ENCODE peak calls at places on chromosomes 3 and 15, in five cellular contexts. T, C, D, N and Z are unnamed samples.

GRCh38 chr3:174215426-174215825 is 643.7 kb upstream of the NAALADL2 start:
- DNase-seq in T (no peak), C (no peak), D (no peak), N (no peak), Z (no peak)

GRCh38 chr15:38894260-38894948 is 329.8 kb upstream of the RASGRP1 start:
- DNase-seq in T (no peak), C (no peak), D (no peak), N (no peak), Z (no peak)

GRCh38 chr3:183244219-183244618 is 8.8 kb upstream of the B3GNT5 start:
- DNase-seq in T (no peak), C (no peak), D (no peak), N (no peak), Z (no peak)

GRCh38 chr15:85704720-85705119 is 90.0 kb downstream of the KLHL25 start:
- DNase-seq in T (no peak), C (no peak), D (no peak), N (no peak), Z (no peak)

GRCh38 chr15:77959094-77959879 is 118.2 kb downstream of the TBC1D2B start:
- DNase-seq in T (peak; percentile 63), C (peak; percentile 90), D (peak; percentile 13), N (peak; percentile 48), Z (peak; percentile 75)

GRCh38 chr15:76752549-76752948 is 152.6 kb downstream of the SCAPER start:
- DNase-seq in T (no peak), C (no peak), D (no peak), N (no peak), Z (no peak)

GRCh38 chr3:153070153-153070868 is 91.7 kb upstream of the RAP2B start:
- DNase-seq in T (no peak), C (peak; percentile 43), D (no peak), N (no peak), Z (no peak)

GRCh38 chr15:67386947-67387346 is 132.4 kb downstream of the IQCH start:
- DNase-seq in T (no peak), C (no peak), D (no peak), N (no peak), Z (no peak)

GRCh38 chr3:127888564-127889107 is 26.4 kb upstream of the KBTBD12 start:
- DNase-seq in T (no peak), C (no peak), D (no peak), N (no peak), Z (no peak)

GRCh38 chr15:79942656-79943481 is 28.1 kb downstream of the BCL2A1 start:
- DNase-seq in T (no peak), C (no peak), D (no peak), N (no peak), Z (no peak)

GRCh38 chr3:141812091-141812490 is 48.9 kb downstream of the GRK7 start:
- DNase-seq in T (no peak), C (no peak), D (no peak), N (no peak), Z (no peak)

GRCh38 chr3:63168179-63168578 is 109.9 kb upstream of the SYNPR start:
- DNase-seq in T (no peak), C (no peak), D (no peak), N (no peak), Z (no peak)

GRCh38 chr15:56984681-56985515 is 66.5 kb downstream of the TCF12 start:
- DNase-seq in T (no peak), C (no peak), D (no peak), N (no peak), Z (no peak)

GRCh38 chr15:57565326-57565725 is 26.4 kb upstream of the MYZAP start:
- DNase-seq in T (no peak), C (no peak), D (no peak), N (no peak), Z (no peak)

GRCh38 chr15:73541479-73541878 is 91.7 kb downstream of the NPTN start:
- DNase-seq in T (no peak), C (no peak), D (no peak), N (peak; percentile 41), Z (no peak)

GRCh38 chr15:55250392-55250791 is 39.2 kb downstream of the RAB27A start:
- DNase-seq in T (no peak), C (no peak), D (no peak), N (peak; percentile 78), Z (no peak)

GRCh38 chr3:18237251-18238005 is 187.7 kb downstream of the SATB1 start:
- DNase-seq in T (peak; percentile 13), C (no peak), D (no peak), N (no peak), Z (no peak)

GRCh38 chr3:157275832-157276231 is 115.9 kb upstream of the CCNL1 start:
- DNase-seq in T (no peak), C (no peak), D (no peak), N (no peak), Z (no peak)

GRCh38 chr3:190180268-190180667 is 59.6 kb upstream of the P3H2 start:
- DNase-seq in T (no peak), C (no peak), D (no peak), N (no peak), Z (no peak)

GRCh38 chr15:89164712-89165211 is 56.6 kb downstream of the RLBP1 start:
- DNase-seq in T (no peak), C (no peak), D (no peak), N (peak; percentile 47), Z (no peak)

GRCh38 chr3:141454906-141455602 is 31.8 kb upstream of the RASA2 start:
- DNase-seq in T (peak; percentile 70), C (peak; percentile 71), D (peak; percentile 53), N (peak; percentile 77), Z (peak; percentile 46)

GRCh38 chr3:194023501-194024280 is 112.3 kb upstream of the HES1 start:
- DNase-seq in T (no peak), C (no peak), D (no peak), N (no peak), Z (peak; percentile 65)

GRCh38 chr3:58633157-58633865 is 33.3 kb downstream of the FAM3D start:
- DNase-seq in T (no peak), C (no peak), D (no peak), N (no peak), Z (no peak)

DNA sequence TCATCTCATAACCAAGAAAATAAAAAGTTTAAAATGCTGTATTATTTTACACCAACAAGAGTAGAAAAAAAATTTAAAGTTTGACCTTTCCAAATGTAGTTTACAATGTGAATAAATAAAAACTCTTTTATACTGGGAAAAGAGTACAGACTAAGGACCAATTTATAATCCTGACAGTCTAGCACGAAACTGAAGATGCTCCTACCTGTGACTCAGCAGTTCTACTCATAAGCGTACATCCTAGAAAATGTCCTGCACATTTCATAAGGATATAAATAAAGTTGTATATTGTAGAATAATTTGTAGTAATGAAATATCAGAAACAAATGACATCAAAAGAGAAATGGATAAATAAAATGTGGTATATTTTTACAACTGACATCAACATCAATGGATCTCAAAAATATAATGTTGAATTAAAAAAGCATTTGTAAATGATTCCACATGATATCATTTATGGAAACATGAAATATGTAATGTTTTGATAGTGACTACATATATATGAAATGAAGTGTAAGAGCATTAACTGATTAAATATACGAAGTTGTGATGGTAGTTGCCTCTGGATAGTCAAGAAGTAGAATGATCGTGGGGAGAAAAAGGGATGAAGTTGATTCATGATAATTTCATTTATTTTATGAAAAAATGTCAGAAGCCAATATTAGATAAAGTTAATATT is 161.3 kb upstream of the CBLB start:
- DNase-seq in T (no peak), C (no peak), D (no peak), N (no peak), Z (no peak)
- TF ChIP-seq JUND in T (no peak), C (no peak), D (no peak), N (no peak), Z (no peak)

DNA sequence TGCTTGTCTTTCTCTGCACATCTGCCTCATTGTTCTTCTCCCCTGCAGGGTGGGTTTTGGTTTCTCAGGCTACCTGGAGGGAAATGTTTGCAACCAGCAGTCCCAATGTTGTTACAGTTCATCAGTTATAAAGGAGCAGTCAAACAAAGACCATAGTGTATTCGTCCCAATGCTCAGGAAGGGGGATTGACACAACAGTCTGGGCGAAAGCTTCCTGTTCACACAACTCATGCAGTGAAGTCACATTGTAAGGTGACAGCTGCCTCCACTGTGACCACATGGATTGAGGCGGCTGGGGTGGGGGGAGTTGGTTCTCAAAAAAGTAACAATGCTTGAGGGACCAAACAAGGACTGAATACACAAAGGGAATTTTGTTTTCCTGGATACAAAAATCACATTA is 28.8 kb upstream of the TF start:
- DNase-seq in T (no peak), C (no peak), D (no peak), N (peak; percentile 75), Z (no peak)
- TF ChIP-seq JUND in T (no peak), C (no peak), D (no peak), N (no peak), Z (no peak)

GRCh38 chr15:22968356-22968755 is 11.8 kb downstream of the CYFIP1 start:
- DNase-seq in T (no peak), C (no peak), D (no peak), N (no peak), Z (no peak)
- TF ChIP-seq JUND in T (no peak), C (no peak), D (no peak), N (no peak), Z (no peak)

GRCh38 chr3:43366466-43366865 is 80.1 kb downstream of the SNRK start:
- DNase-seq in T (no peak), C (no peak), D (no peak), N (no peak), Z (no peak)

GRCh38 chr3:43366880-43367279 is 80.5 kb downstream of the SNRK start:
- DNase-seq in T (no peak), C (no peak), D (no peak), N (no peak), Z (no peak)

GRCh38 chr3:43372007-43372754 is 85.8 kb downstream of the SNRK start:
- DNase-seq in T (no peak), C (no peak), D (no peak), N (no peak), Z (no peak)

GRCh38 chr3:43371494-43371893 is 85.2 kb downstream of the SNRK start:
- DNase-seq in T (no peak), C (no peak), D (no peak), N (no peak), Z (no peak)

DNA sequence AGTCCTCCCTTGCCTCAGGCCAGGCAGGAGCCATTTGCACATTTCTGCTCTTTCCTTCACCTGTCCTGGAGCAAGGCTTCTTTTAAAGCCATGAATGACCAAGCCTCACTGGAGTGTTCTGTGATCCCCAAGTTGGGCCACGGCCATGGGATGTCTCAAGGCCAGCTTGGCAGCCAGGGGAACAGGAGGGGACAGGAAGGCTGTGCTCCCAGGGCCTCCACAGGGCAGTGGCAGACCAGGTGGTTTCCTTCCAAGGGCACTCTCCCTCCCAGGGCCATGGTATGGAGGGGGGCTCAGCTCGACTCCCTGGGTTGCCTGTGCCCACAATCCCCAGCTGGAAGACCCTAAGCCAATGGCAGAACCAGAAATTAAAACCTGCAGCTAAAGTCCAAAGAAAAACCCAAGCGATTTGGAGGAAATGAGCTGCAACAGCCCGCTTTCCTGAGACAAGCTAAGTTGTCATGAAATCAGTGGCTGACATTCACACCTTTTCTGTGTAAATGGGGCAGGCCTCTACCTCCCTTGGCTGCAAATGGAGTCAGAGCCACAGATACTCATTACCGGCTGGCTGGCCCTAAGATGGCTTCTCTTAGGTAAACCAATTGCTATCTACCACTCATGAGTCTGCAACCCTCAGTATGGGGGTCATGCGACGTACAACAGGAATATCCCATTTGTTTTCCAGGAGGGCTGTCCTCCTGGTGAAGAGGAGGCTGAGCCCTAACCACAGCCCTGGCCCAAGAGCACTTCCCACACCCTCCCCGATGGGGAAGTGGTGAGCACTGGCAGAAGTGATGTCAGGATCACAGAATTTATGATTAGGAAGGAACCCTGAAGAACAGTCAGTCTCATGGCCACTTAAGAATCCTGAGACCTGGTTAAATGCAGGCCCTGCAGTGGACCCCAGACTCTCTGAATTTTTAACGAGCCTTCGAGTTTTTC is 83.3 kb downstream of the SNRK start:
- DNase-seq in T (no peak), C (no peak), D (no peak), N (no peak), Z (no peak)
- TF ChIP-seq JUND in T (no peak), C (no peak), D (no peak), N (no peak), Z (no peak)